ENCODE peak calls at places on chromosomes 16 and 17, in four cellular contexts. C is lung, B is brain microvascular endothelial cell, T is A549. Y is an unnamed sample.

GRCh38 chr16:82651921-82652601 is 25.3 kb downstream of the CDH13 start:
- DNase-seq in C (no peak), B (no peak), T (no peak), Y (no peak)

GRCh38 chr17:72590882-72591499 is 470.2 kb downstream of the SOX9 start:
- DNase-seq in C (no peak), B (no peak), T (peak), Y (no peak)

GRCh38 chr16:27844826-27845225 is 218.7 kb downstream of the GSG1L start:
- DNase-seq in C (no peak), B (no peak), T (no peak), Y (no peak)

GRCh38 chr17:73308017-73308823 is 3.6 kb downstream of the CDC42EP4 start:
- DNase-seq in C (peak), B (peak), T (peak), Y (peak)

GRCh38 chr16:9124444-9124843 is 33.0 kb downstream of the HAPSTR1 start:
- DNase-seq in C (peak), B (no peak), T (no peak), Y (no peak)

GRCh38 chr16:22240023-22240697 is 34.1 kb downstream of the EEF2K start:
- DNase-seq in C (no peak), B (no peak), T (no peak), Y (no peak)

GRCh38 chr16:67149276-67150057 is 1.3 kb downstream of the B3GNT9 start:
- DNase-seq in C (no peak), B (no peak), T (no peak), Y (peak)

GRCh38 chr17:67829331-67829730 is 4.0 kb downstream of the BPTF start:
- DNase-seq in C (no peak), B (no peak), T (no peak), Y (no peak)

GRCh38 chr16:1773703-1774455 is 945 bp upstream of the MRPS34 start:
- DNase-seq in C (peak), B (no peak), T (no peak), Y (no peak)

GRCh38 chr16:69411064-69411985 is 13.1 kb upstream of the CYB5B start:
- DNase-seq in C (no peak), B (no peak), T (no peak), Y (no peak)

GRCh38 chr16:4795181-4795827 is at the start of gene SMIM22:
- DNase-seq in C (peak), B (no peak), T (no peak), Y (peak)

GRCh38 chr17:30074726-30075125 is 41.9 kb upstream of the NSRP1 start:
- DNase-seq in C (no peak), B (no peak), T (no peak), Y (no peak)

GRCh38 chr16:23590181-23590580 is 5.9 kb downstream of the NDUFAB1 start:
- DNase-seq in C (no peak), B (no peak), T (no peak), Y (no peak)

GRCh38 chr17:7094661-7095064 is 14.6 kb upstream of the CLEC10A start:
- DNase-seq in C (no peak), B (no peak), T (no peak), Y (no peak)

GRCh38 chr16:70579648-70580630 is 56.3 kb downstream of the SF3B3 start:
- DNase-seq in C (no peak), B (no peak), T (no peak), Y (peak)
- H3K4me3 ChIP-seq in C (no peak), B (no peak), T (no peak), Y (no peak)

GRCh38 chr17:64964796-64965195 is 45.5 kb upstream of the LRRC37A3 start:
- DNase-seq in C (no peak), B (no peak), T (no peak), Y (no peak)
- H3K4me3 ChIP-seq in C (no peak), B (no peak), T (no peak), Y (no peak)

GRCh38 chr17:8896087-8896486 is 28.6 kb upstream of the PIK3R6 start:
- DNase-seq in C (no peak), B (no peak), T (no peak), Y (no peak)
- H3K4me3 ChIP-seq in C (no peak), B (no peak), T (no peak), Y (no peak)

GRCh38 chr17:46819906-46820351 is 1.4 kb upstream of the WNT3 start:
- DNase-seq in C (no peak), B (no peak), T (no peak), Y (no peak)
- H3K4me3 ChIP-seq in C (no peak), B (no peak), T (no peak), Y (no peak)

DNA sequence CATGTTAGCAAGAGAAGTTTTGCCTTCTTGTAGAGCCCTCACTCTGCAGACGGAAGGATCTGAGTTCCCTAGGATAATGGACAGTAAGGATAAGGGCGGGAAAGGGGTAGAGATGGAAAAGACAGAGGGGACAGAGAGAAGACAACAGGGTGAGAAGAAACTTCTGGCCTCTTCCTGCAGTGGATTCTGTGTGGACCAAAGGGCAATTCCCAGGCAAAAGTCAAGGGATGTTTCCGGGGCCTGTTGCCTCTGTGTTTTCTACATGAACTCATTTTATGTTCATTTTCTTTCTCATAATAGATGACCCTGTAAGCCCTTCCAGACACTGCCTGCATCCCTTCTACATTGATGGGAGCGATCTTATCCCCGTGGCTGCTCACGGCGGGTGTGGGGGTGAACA is 647 bp upstream of the TMEM238L start:
- DNase-seq in C (no peak), B (no peak), T (no peak), Y (no peak)
- H3K4me3 ChIP-seq in C (no peak), B (no peak), T (no peak), Y (no peak)

GRCh38 chr17:38602453-38602852 is 3.3 kb downstream of the SRCIN1 start:
- DNase-seq in C (no peak), B (no peak), T (no peak), Y (peak)
- H3K4me3 ChIP-seq in C (no peak), B (no peak), T (no peak), Y (no peak)

GRCh38 chr17:79415365-79415764 is 195.5 kb downstream of the RBFOX3 start:
- DNase-seq in C (no peak), B (no peak), T (no peak), Y (no peak)
- H3K4me3 ChIP-seq in C (no peak), B (no peak), T (no peak), Y (no peak)

Y was measured in kidney.